ENCODE peak calls at places on chromosomes 6 and 20, in eight cellular contexts. V is endothelial cell, T is AG04449, H is fibroblast of mammary gland, C is RWPE1, O is progenitor cell of endocrine pancreas, B is pancreas, S is upper lobe of left lung. Y is an unnamed sample.

GRCh38 chr20:56343861-56344381 is 14.9 kb upstream of the FAM210B start:
- DNase-seq in V (peak; percentile 80), T (no peak), H (peak; percentile 46), C (peak; percentile 68), O (peak; percentile 61), B (peak; percentile 53), S (peak; percentile 40), Y (peak; percentile 81)

GRCh38 chr6:130324657-130325056 is 41.2 kb upstream of the TMEM200A start:
- DNase-seq in V (no peak), T (peak; percentile 70), H (peak; percentile 85), C (no peak), O (no peak), B (no peak), S (no peak), Y (no peak)

GRCh38 chr6:25898289-25898977 is 24.4 kb upstream of the SLC17A3 start:
- DNase-seq in V (no peak), T (no peak), H (no peak), C (no peak), O (no peak), B (no peak), S (no peak), Y (no peak)

GRCh38 chr6:35808688-35809087 is 3.5 kb downstream of the LHFPL5 start:
- DNase-seq in V (no peak), T (no peak), H (no peak), C (peak; percentile 12), O (no peak), B (no peak), S (no peak), Y (no peak)

GRCh38 chr20:9514461-9515210 is at the start of gene LAMP5:
- DNase-seq in V (peak; percentile 73), T (no peak), H (peak; percentile 19), C (no peak), O (peak; percentile 45), B (no peak), S (no peak), Y (no peak)

GRCh38 chr6:43368517-43369160 is 808 bp downstream of the ZNF318 start:
- DNase-seq in V (peak; percentile 66), T (no peak), H (peak; percentile 40), C (peak; percentile 51), O (peak; percentile 42), B (peak; percentile 47), S (peak; percentile 35), Y (no peak)

GRCh38 chr20:22816016-22816415 is 219.1 kb upstream of the SSTR4 start:
- DNase-seq in V (no peak), T (no peak), H (no peak), C (no peak), O (no peak), B (no peak), S (no peak), Y (no peak)

GRCh38 chr6:392441-393390 is 1.2 kb downstream of the IRF4 start:
- DNase-seq in V (peak; percentile 26), T (no peak), H (peak; percentile 8), C (no peak), O (no peak), B (no peak), S (no peak), Y (peak; percentile 22)

GRCh38 chr20:45925821-45926506 is 8.5 kb upstream of the PCIF1 start:
- DNase-seq in V (no peak), T (no peak), H (no peak), C (no peak), O (no peak), B (no peak), S (no peak), Y (no peak)

GRCh38 chr6:105755885-105756284 is 330.3 kb upstream of the PRDM1 start:
- DNase-seq in V (no peak), T (no peak), H (no peak), C (no peak), O (no peak), B (no peak), S (no peak), Y (no peak)

GRCh38 chr6:159066479-159066878 is 21.7 kb upstream of the TAGAP start:
- DNase-seq in V (no peak), T (no peak), H (no peak), C (no peak), O (no peak), B (no peak), S (no peak), Y (no peak)

GRCh38 chr20:10636326-10636818 is 37.4 kb downstream of the JAG1 start:
- DNase-seq in V (no peak), T (no peak), H (peak; percentile 64), C (no peak), O (no peak), B (no peak), S (no peak), Y (no peak)

GRCh38 chr6:82145926-82146452 is 101.6 kb downstream of the IBTK start:
- DNase-seq in V (no peak), T (no peak), H (peak; percentile 26), C (no peak), O (no peak), B (no peak), S (no peak), Y (no peak)

GRCh38 chr6:108589244-108589730 is 28.6 kb downstream of the FOXO3 start:
- DNase-seq in V (peak; percentile 60), T (no peak), H (peak; percentile 74), C (peak; percentile 93), O (peak; percentile 21), B (peak; percentile 67), S (peak; percentile 91), Y (no peak)

GRCh38 chr20:38231786-38232130 is 28.8 kb downstream of the KIAA1755 start:
- DNase-seq in V (no peak), T (no peak), H (peak; percentile 64), C (peak; percentile 46), O (no peak), B (no peak), S (no peak), Y (no peak)

GRCh38 chr6:8100159-8100854 is 2.0 kb downstream of the EEF1E1 start:
- DNase-seq in V (no peak), T (no peak), H (no peak), C (no peak), O (no peak), B (no peak), S (no peak), Y (no peak)

GRCh38 chr6:75546401-75546800 is 52.8 kb upstream of the FILIP1 start:
- DNase-seq in V (no peak), T (no peak), H (peak; percentile 56), C (peak; percentile 22), O (no peak), B (no peak), S (no peak), Y (peak; percentile 23)

GRCh38 chr6:42179956-42180335 is 6.8 kb downstream of the GUCA1A start:
- DNase-seq in V (no peak), T (no peak), H (no peak), C (peak; percentile 42), O (no peak), B (no peak), S (no peak), Y (no peak)

GRCh38 chr20:46060301-46060881 is 29.4 kb downstream of the NCOA5 start:
- DNase-seq in V (no peak), T (no peak), H (no peak), C (no peak), O (no peak), B (no peak), S (peak; percentile 31), Y (peak; percentile 18)

GRCh38 chr6:32852844-32853540 is 512 bp downstream of the TAP1 start:
- DNase-seq in V (peak; percentile 40), T (no peak), H (peak; percentile 21), C (peak; percentile 35), O (no peak), B (peak; percentile 46), S (peak; percentile 65), Y (peak; percentile 70)

GRCh38 chr6:7134999-7135735 is 27.4 kb downstream of the RREB1 start:
- DNase-seq in V (no peak), T (no peak), H (no peak), C (no peak), O (no peak), B (no peak), S (no peak), Y (no peak)

GRCh38 chr6:159726196-159726917 is 949 bp upstream of the WTAP start:
- DNase-seq in V (no peak), T (no peak), H (peak; percentile 15), C (no peak), O (no peak), B (no peak), S (no peak), Y (no peak)

GRCh38 chr6:5497896-5498578 is 236.7 kb downstream of the FARS2 start:
- DNase-seq in V (no peak), T (peak; percentile 86), H (peak; percentile 89), C (no peak), O (no peak), B (no peak), S (no peak), Y (no peak)

GRCh38 chr6:90082847-90083246 is 188.6 kb downstream of the GJA10 start:
- DNase-seq in V (no peak), T (no peak), H (no peak), C (no peak), O (no peak), B (no peak), S (no peak), Y (no peak)
- TF ChIP-seq CTCF in V (no peak), T (no peak), H (no peak), C (no peak), O (no peak), B (no peak), S (no peak), Y (no peak)

DNA sequence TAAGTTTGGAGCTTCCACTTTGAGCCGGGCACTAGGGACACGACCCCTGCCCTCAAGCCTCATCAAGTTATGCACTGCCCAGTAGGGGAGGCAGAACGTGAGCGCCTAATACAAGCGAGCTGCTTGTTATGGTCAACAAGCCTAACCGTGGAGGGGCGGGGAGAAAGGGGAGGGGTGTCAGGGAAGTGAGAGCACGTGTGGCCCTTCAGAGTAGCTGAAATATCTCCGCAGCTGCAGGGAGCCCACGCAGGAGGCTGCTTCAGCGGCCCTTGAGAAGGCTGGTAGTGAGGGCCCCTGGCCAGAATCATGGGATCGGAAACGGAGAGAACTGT is 713 bp downstream of the ALDH5A1 start:
- DNase-seq in V (peak; percentile 41), T (no peak), H (peak; percentile 28), C (no peak), O (peak; percentile 40), B (peak; percentile 59), S (peak; percentile 86), Y (peak; percentile 84)
- TF ChIP-seq CTCF in V (no peak), T (no peak), H (no peak), C (no peak), O (no peak), B (no peak), S (no peak), Y (no peak)

GRCh38 chr6:88359530-88360202 is 193.5 kb upstream of the CNR1 start:
- DNase-seq in V (no peak), T (no peak), H (peak; percentile 50), C (no peak), O (no peak), B (no peak), S (no peak), Y (no peak)
- TF ChIP-seq CTCF in V (no peak), T (no peak), H (peak; percentile 6), C (no peak), O (no peak), B (no peak), S (no peak), Y (no peak)

GRCh38 chr20:21490105-21490504 is 23.8 kb downstream of the NKX2-2 start:
- DNase-seq in V (no peak), T (no peak), H (no peak), C (no peak), O (no peak), B (no peak), S (no peak), Y (no peak)
- TF ChIP-seq CTCF in V (no peak), T (no peak), H (peak; percentile 31), C (no peak), O (peak; percentile 33), B (no peak), S (no peak), Y (no peak)

GRCh38 chr6:12147557-12148316 is 135.6 kb downstream of the HIVEP1 start:
- DNase-seq in V (no peak), T (no peak), H (no peak), C (no peak), O (no peak), B (no peak), S (no peak), Y (no peak)
- TF ChIP-seq CTCF in V (no peak), T (peak; percentile 27), H (peak; percentile 34), C (no peak), O (peak; percentile 12), B (no peak), S (no peak), Y (no peak)

Y was measured in GM13976.